ENCODE peak calls at places on chromosomes 11 and 22, in ten cellular contexts. I is cardiac fibroblast; G is neural progenitor cell; P is suprapubic skin; H is CD8-positive, alpha-beta T cell; Y is spleen; D is psoas muscle; V is tibial artery; X is epithelial cell of esophagus; N is tibial nerve. U is an unnamed sample.

GRCh38 chr11:91997178-91997577 is 227.4 kb upstream of the FAT3 start:
- DNase-seq in I (no peak), G (no peak), P (no peak), H (no peak), Y (no peak), D (no peak), V (no peak), X (no peak), N (no peak), U (peak)

GRCh38 chr11:75160328-75160757 is 9.4 kb downstream of the SLCO2B1 start:
- DNase-seq in I (no peak), G (no peak), P (no peak), H (no peak), Y (no peak), D (no peak), V (no peak), X (no peak), N (no peak), U (no peak)

GRCh38 chr11:1514349-1515061 is 27.9 kb upstream of the MOB2 start:
- DNase-seq in I (no peak), G (no peak), P (no peak), H (no peak), Y (peak), D (no peak), V (peak), X (no peak), N (no peak), U (no peak)

GRCh38 chr11:30128269-30128932 is 102.4 kb upstream of the FSHB start:
- DNase-seq in I (peak), G (peak), P (no peak), H (no peak), Y (no peak), D (no peak), V (no peak), X (peak), N (no peak), U (peak)

GRCh38 chr22:49394116-49394785 is 433.4 kb downstream of the BRD1 start:
- DNase-seq in I (no peak), G (no peak), P (peak), H (no peak), Y (no peak), D (no peak), V (no peak), X (no peak), N (no peak), U (no peak)

GRCh38 chr22:42777126-42777525 is 56.5 kb upstream of the A4GALT start:
- DNase-seq in I (no peak), G (no peak), P (no peak), H (no peak), Y (no peak), D (no peak), V (no peak), X (no peak), N (no peak), U (no peak)

GRCh38 chr22:30889268-30889995 is 79.1 kb downstream of the MORC2 start:
- DNase-seq in I (no peak), G (no peak), P (peak), H (no peak), Y (peak), D (no peak), V (peak), X (no peak), N (no peak), U (no peak)

GRCh38 chr11:68372625-68373024 is 60.2 kb downstream of the LRP5 start:
- DNase-seq in I (no peak), G (no peak), P (no peak), H (no peak), Y (no peak), D (no peak), V (no peak), X (no peak), N (no peak), U (no peak)

GRCh38 chr22:26552466-26552865 is 37.5 kb downstream of the TPST2 start:
- DNase-seq in I (peak), G (no peak), P (no peak), H (no peak), Y (no peak), D (no peak), V (no peak), X (no peak), N (no peak), U (no peak)

DNA sequence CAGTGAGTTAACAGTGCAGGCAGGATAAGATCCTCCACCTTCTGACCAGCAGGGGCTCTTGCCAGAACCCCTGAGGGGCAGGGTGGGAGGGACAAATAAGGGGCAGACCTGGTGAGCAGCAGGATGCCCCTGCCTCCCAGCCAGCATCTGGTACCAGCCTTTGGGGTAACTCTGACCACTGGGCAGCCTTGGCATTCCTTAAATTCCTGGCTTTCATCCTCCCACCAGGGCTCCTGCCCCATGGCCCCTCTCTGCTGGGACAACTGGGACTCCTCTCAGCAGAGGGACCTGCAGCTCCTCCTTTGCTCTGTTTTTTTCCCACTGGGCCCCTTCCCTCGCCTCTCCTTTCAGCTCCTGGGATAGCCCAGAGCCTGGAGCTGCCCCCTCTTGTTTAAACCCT is 98.0 kb upstream of the CD82 start:
- DNase-seq in I (no peak), G (peak), P (no peak), H (no peak), Y (no peak), D (no peak), V (no peak), X (no peak), N (no peak), U (no peak)
- H3K4me3 ChIP-seq in I (no peak), G (no peak), P (no peak), H (no peak), Y (no peak), D (no peak), V (no peak), X (no peak), N (no peak), U (no peak)

DNA sequence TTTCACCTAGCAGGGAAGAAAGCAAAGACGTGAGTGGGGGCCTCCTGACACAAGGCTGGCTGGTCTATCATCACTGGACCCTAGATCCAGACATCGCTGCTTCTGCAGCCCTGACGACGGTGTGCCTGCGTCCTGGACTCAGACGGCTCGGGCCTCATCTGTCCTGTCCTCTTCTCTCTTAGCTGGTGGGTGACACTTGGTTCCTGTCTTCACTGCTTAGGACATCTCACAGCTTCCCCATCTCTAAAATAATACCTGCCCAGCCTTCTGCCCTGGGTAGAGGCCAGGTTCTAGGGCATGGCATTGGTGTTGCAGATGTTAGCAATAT is 41.3 kb downstream of the APOL1 start:
- DNase-seq in I (no peak), G (no peak), P (no peak), H (no peak), Y (peak), D (no peak), V (no peak), X (no peak), N (no peak), U (no peak)
- TF ChIP-seq CTCF in I (no peak), G (no peak), P (no peak), H (no peak), Y (no peak), D (no peak), V (no peak), X (no peak), N (no peak), U (no peak)

DNA sequence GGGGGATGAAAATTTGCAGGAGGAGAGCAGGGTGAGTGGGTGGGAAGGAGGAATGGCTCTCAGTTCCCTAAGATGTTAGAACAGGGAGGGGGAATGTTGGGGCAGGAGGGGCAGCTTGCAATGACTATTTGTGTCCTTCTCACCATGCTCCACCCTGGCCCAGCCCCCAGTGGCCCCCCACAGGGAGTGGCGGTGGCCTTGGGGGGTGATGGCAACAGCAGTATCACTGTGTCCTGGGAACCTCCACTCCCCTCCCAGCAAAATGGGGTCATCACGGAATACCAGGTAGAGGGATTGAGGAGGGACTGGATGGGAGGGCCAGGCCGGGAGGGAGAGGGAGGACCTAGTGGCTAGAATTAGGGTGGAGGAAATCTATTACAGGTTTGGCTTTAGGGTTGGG is 10.2 kb downstream of the ROBO3 start:
- DNase-seq in I (no peak), G (no peak), P (no peak), H (no peak), Y (peak), D (no peak), V (no peak), X (no peak), N (no peak), U (no peak)
- H3K4me3 ChIP-seq in I (peak), G (peak), P (no peak), H (no peak), Y (peak), D (peak), V (peak), X (no peak), N (peak), U (no peak)

GRCh38 chr11:124150684-124151083 is 32.5 kb upstream of the OR10D3 start:
- DNase-seq in I (no peak), G (no peak), P (no peak), H (no peak), Y (no peak), D (no peak), V (no peak), X (no peak), N (no peak), U (no peak)

DNA sequence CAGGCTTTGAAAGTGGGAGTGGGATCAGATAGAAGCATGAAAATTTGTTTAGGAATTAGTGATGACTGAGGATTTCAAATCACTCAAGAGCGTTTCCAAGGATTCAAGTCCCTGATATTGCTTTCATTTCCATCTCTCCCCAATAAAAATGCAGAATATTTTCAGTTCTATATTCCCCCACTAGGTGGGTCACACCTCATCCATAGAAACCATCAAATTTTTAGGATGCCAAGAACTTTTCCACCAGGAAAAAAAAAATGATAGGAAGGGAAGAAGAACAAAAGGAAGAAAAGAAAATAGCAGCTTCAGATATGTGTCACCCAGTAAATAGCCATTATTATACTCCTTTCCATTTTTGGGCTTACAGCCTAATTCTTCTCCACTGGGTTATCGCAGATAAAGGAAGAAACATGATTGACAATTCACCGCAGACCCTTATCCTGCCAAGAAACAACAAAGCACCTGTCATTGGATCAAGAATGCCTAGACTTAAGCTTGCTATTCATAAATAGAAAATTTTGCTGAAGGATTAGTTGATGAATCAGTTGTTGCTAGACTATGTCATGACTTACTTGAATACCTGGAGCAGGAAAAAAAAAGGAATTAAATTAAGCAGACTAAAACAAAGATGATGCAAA is 30.3 kb upstream of the OR10D3 start:
- DNase-seq in I (no peak), G (no peak), P (no peak), H (no peak), Y (no peak), D (no peak), V (no peak), X (no peak), N (no peak), U (no peak)
- TF ChIP-seq CTCF in I (peak), G (peak), P (no peak), H (no peak), Y (no peak), D (no peak), V (no peak), X (no peak), N (no peak), U (peak)

U was measured in LNCaP clone FGC.